ENCODE peak calls at places on chromosomes 2 and 18, in five cellular contexts. One of them, this sample, is unnamed.

GRCh38 chr18:46542545-46542944 is 114.5 kb downstream of the LOXHD1 start:
- DNase-seq in hepatic stellate cell: no peak
- DNase-seq in pons: no peak
- DNase-seq in nephron progenitor cell: peak; percentile 25
- DNase-seq in CD4-positive, alpha-beta memory T cell: no peak
- DNase-seq in this sample: no peak

GRCh38 chr2:95231723-95232122 is 24.4 kb downstream of the ZNF892 start:
- DNase-seq in pons: peak; percentile 71
- DNase-seq in CD4-positive, alpha-beta memory T cell: no peak
- DNase-seq in hepatic stellate cell: peak; percentile 19
- DNase-seq in nephron progenitor cell: peak; percentile 74
- DNase-seq in this sample: peak; percentile 71

GRCh38 chr2:36568533-36569246 is 29.3 kb downstream of the FEZ2 start:
- DNase-seq in pons: peak; percentile 26
- DNase-seq in CD4-positive, alpha-beta memory T cell: no peak
- DNase-seq in nephron progenitor cell: no peak
- DNase-seq in hepatic stellate cell: peak; percentile 12
- DNase-seq in this sample: no peak

GRCh38 chr2:27765621-27766286 is 5.8 kb upstream of the MRPL33 start:
- DNase-seq in CD4-positive, alpha-beta memory T cell: peak; percentile 50
- DNase-seq in nephron progenitor cell: no peak
- DNase-seq in pons: no peak
- DNase-seq in hepatic stellate cell: peak; percentile 51
- DNase-seq in this sample: peak; percentile 55

GRCh38 chr2:160257015-160257741 is 57.1 kb upstream of the ITGB6 start:
- DNase-seq in pons: no peak
- DNase-seq in nephron progenitor cell: no peak
- DNase-seq in CD4-positive, alpha-beta memory T cell: no peak
- DNase-seq in hepatic stellate cell: no peak
- DNase-seq in this sample: no peak

GRCh38 chr2:44009136-44009744 is 13.5 kb upstream of the LRPPRC start:
- DNase-seq in pons: no peak
- DNase-seq in CD4-positive, alpha-beta memory T cell: no peak
- DNase-seq in nephron progenitor cell: no peak
- DNase-seq in hepatic stellate cell: no peak
- DNase-seq in this sample: peak; percentile 26

GRCh38 chr2:203783496-203784203 is 77.2 kb downstream of the CD28 start:
- DNase-seq in nephron progenitor cell: no peak
- DNase-seq in CD4-positive, alpha-beta memory T cell: no peak
- DNase-seq in pons: no peak
- DNase-seq in hepatic stellate cell: peak; percentile 59
- DNase-seq in this sample: no peak

GRCh38 chr2:145543155-145543554 is 1023.2 kb upstream of the ZEB2 start:
- DNase-seq in nephron progenitor cell: no peak
- DNase-seq in CD4-positive, alpha-beta memory T cell: no peak
- DNase-seq in hepatic stellate cell: no peak
- DNase-seq in pons: no peak
- DNase-seq in this sample: no peak

GRCh38 chr2:23624378-23624777 is 239.4 kb downstream of the KLHL29 start:
- DNase-seq in nephron progenitor cell: no peak
- DNase-seq in CD4-positive, alpha-beta memory T cell: no peak
- DNase-seq in pons: no peak
- DNase-seq in hepatic stellate cell: no peak
- DNase-seq in this sample: no peak

GRCh38 chr2:220334210-220334609 is 706.8 kb downstream of the SLC4A3 start:
- DNase-seq in hepatic stellate cell: no peak
- DNase-seq in pons: no peak
- DNase-seq in CD4-positive, alpha-beta memory T cell: no peak
- DNase-seq in nephron progenitor cell: no peak
- DNase-seq in this sample: no peak

GRCh38 chr2:130261970-130262760 is 63.9 kb upstream of the TUBA3E start:
- DNase-seq in pons: no peak
- DNase-seq in hepatic stellate cell: no peak
- DNase-seq in CD4-positive, alpha-beta memory T cell: no peak
- DNase-seq in nephron progenitor cell: no peak
- DNase-seq in this sample: peak; percentile 72

GRCh38 chr2:72674982-72675915 is 150.6 kb downstream of the EXOC6B start:
- DNase-seq in hepatic stellate cell: no peak
- DNase-seq in pons: no peak
- DNase-seq in CD4-positive, alpha-beta memory T cell: no peak
- DNase-seq in nephron progenitor cell: no peak
- DNase-seq in this sample: no peak

GRCh38 chr2:67974564-67975430 is 88.0 kb downstream of the C1D start:
- DNase-seq in CD4-positive, alpha-beta memory T cell: no peak
- DNase-seq in pons: peak; percentile 84
- DNase-seq in nephron progenitor cell: no peak
- DNase-seq in hepatic stellate cell: no peak
- DNase-seq in this sample: no peak

GRCh38 chr18:22847392-22847791 is 85.7 kb upstream of the RBBP8 start:
- DNase-seq in hepatic stellate cell: peak; percentile 13
- DNase-seq in nephron progenitor cell: no peak
- DNase-seq in CD4-positive, alpha-beta memory T cell: no peak
- DNase-seq in pons: no peak
- DNase-seq in this sample: no peak

GRCh38 chr2:60806988-60807681 is 51.1 kb downstream of the PAPOLG start:
- DNase-seq in CD4-positive, alpha-beta memory T cell: peak; percentile 47
- DNase-seq in pons: no peak
- DNase-seq in nephron progenitor cell: peak; percentile 45
- DNase-seq in hepatic stellate cell: peak; percentile 47
- DNase-seq in this sample: peak; percentile 46

GRCh38 chr18:39448942-39449341 is 1883.3 kb upstream of the CELF4 start:
- DNase-seq in hepatic stellate cell: no peak
- DNase-seq in pons: no peak
- DNase-seq in nephron progenitor cell: no peak
- DNase-seq in CD4-positive, alpha-beta memory T cell: no peak
- DNase-seq in this sample: no peak

GRCh38 chr2:54808642-54809041 is 85.2 kb downstream of the EML6 start:
- DNase-seq in hepatic stellate cell: no peak
- DNase-seq in nephron progenitor cell: no peak
- DNase-seq in CD4-positive, alpha-beta memory T cell: no peak
- DNase-seq in pons: no peak
- DNase-seq in this sample: no peak

GRCh38 chr18:68564348-68564747 is 150.6 kb downstream of the TMX3 start:
- DNase-seq in hepatic stellate cell: no peak
- DNase-seq in nephron progenitor cell: no peak
- DNase-seq in CD4-positive, alpha-beta memory T cell: no peak
- DNase-seq in pons: no peak
- DNase-seq in this sample: no peak

GRCh38 chr18:55509631-55510372 is 78.2 kb downstream of the TCF4 start:
- DNase-seq in hepatic stellate cell: peak; percentile 63
- DNase-seq in CD4-positive, alpha-beta memory T cell: no peak
- DNase-seq in pons: no peak
- DNase-seq in nephron progenitor cell: no peak
- DNase-seq in this sample: no peak

GRCh38 chr18:335741-336140 is 67.9 kb upstream of the THOC1 start:
- DNase-seq in nephron progenitor cell: no peak
- DNase-seq in CD4-positive, alpha-beta memory T cell: no peak
- DNase-seq in hepatic stellate cell: no peak
- DNase-seq in pons: no peak
- DNase-seq in this sample: no peak

GRCh38 chr18:36942264-36942663 is 113.3 kb downstream of the KIAA1328 start:
- DNase-seq in hepatic stellate cell: peak; percentile 12
- DNase-seq in CD4-positive, alpha-beta memory T cell: peak; percentile 6
- DNase-seq in pons: no peak
- DNase-seq in nephron progenitor cell: peak; percentile 11
- DNase-seq in this sample: peak; percentile 22

GRCh38 chr2:240959214-240959940 is 39.0 kb upstream of the SNED1 start:
- DNase-seq in pons: no peak
- DNase-seq in nephron progenitor cell: no peak
- DNase-seq in CD4-positive, alpha-beta memory T cell: no peak
- DNase-seq in hepatic stellate cell: no peak
- DNase-seq in this sample: no peak

GRCh38 chr2:193837368-193837767 is 1642.6 kb upstream of the TMEFF2 start:
- DNase-seq in CD4-positive, alpha-beta memory T cell: no peak
- DNase-seq in hepatic stellate cell: no peak
- DNase-seq in pons: no peak
- DNase-seq in nephron progenitor cell: no peak
- DNase-seq in this sample: no peak

GRCh38 chr2:133821107-133821760 is 253.0 kb upstream of the NCKAP5 start:
- DNase-seq in nephron progenitor cell: no peak
- DNase-seq in hepatic stellate cell: peak; percentile 60
- DNase-seq in pons: no peak
- DNase-seq in CD4-positive, alpha-beta memory T cell: no peak
- DNase-seq in this sample: no peak

GRCh38 chr18:64119916-64120315 is 29.0 kb downstream of the LINC00305 start:
- DNase-seq in nephron progenitor cell: no peak
- DNase-seq in CD4-positive, alpha-beta memory T cell: no peak
- DNase-seq in pons: no peak
- DNase-seq in hepatic stellate cell: no peak
- DNase-seq in this sample: no peak

GRCh38 chr2:100292022-100292580 is 30.2 kb downstream of the LONRF2 start:
- DNase-seq in CD4-positive, alpha-beta memory T cell: no peak
- DNase-seq in nephron progenitor cell: no peak
- DNase-seq in hepatic stellate cell: peak; percentile 63
- DNase-seq in pons: peak; percentile 39
- DNase-seq in this sample: peak; percentile 54

GRCh38 chr2:224983719-224984388 is 58.4 kb downstream of the DOCK10 start:
- DNase-seq in nephron progenitor cell: no peak
- DNase-seq in pons: peak; percentile 60
- DNase-seq in hepatic stellate cell: no peak
- DNase-seq in CD4-positive, alpha-beta memory T cell: no peak
- DNase-seq in this sample: peak; percentile 72

GRCh38 chr2:217853301-217853881 is 149.4 kb downstream of the TNS1 start:
- DNase-seq in hepatic stellate cell: peak; percentile 62
- DNase-seq in CD4-positive, alpha-beta memory T cell: no peak
- DNase-seq in nephron progenitor cell: no peak
- DNase-seq in pons: peak; percentile 49
- DNase-seq in this sample: no peak

GRCh38 chr2:43067254-43068052 is 159.0 kb downstream of the ZFP36L2 start:
- DNase-seq in nephron progenitor cell: no peak
- DNase-seq in pons: no peak
- DNase-seq in hepatic stellate cell: no peak
- DNase-seq in CD4-positive, alpha-beta memory T cell: no peak
- DNase-seq in this sample: peak; percentile 35

GRCh38 chr2:28656937-28657615 is 94.6 kb upstream of the PPP1CB start:
- DNase-seq in hepatic stellate cell: no peak
- DNase-seq in CD4-positive, alpha-beta memory T cell: no peak
- DNase-seq in pons: no peak
- DNase-seq in nephron progenitor cell: no peak
- DNase-seq in this sample: no peak

GRCh38 chr2:241636182-241636982 is 576 bp downstream of the THAP4 start:
- DNase-seq in hepatic stellate cell: peak; percentile 61
- DNase-seq in pons: no peak
- DNase-seq in nephron progenitor cell: peak; percentile 70
- DNase-seq in CD4-positive, alpha-beta memory T cell: peak; percentile 24
- DNase-seq in this sample: peak; percentile 30

GRCh38 chr2:125456851-125457250 is 1199.1 kb upstream of the GYPC start:
- DNase-seq in hepatic stellate cell: no peak
- DNase-seq in CD4-positive, alpha-beta memory T cell: no peak
- DNase-seq in pons: peak; percentile 5
- DNase-seq in nephron progenitor cell: no peak
- DNase-seq in this sample: no peak

GRCh38 chr18:78878335-78878734 is 101.3 kb upstream of the SALL3 start:
- DNase-seq in pons: no peak
- DNase-seq in nephron progenitor cell: no peak
- DNase-seq in CD4-positive, alpha-beta memory T cell: no peak
- DNase-seq in hepatic stellate cell: no peak
- DNase-seq in this sample: no peak

GRCh38 chr18:13831864-13832508 is 8.0 kb downstream of the MC5R start:
- DNase-seq in pons: no peak
- DNase-seq in CD4-positive, alpha-beta memory T cell: no peak
- DNase-seq in hepatic stellate cell: no peak
- DNase-seq in nephron progenitor cell: no peak
- DNase-seq in this sample: no peak

GRCh38 chr2:201858781-201859180 is 52.4 kb downstream of the CDK15 start:
- DNase-seq in pons: no peak
- DNase-seq in hepatic stellate cell: no peak
- DNase-seq in nephron progenitor cell: peak; percentile 82
- DNase-seq in CD4-positive, alpha-beta memory T cell: no peak
- DNase-seq in this sample: no peak

GRCh38 chr2:85501244-85501643 is 37.7 kb upstream of the MAT2A start:
- DNase-seq in pons: no peak
- DNase-seq in hepatic stellate cell: no peak
- DNase-seq in nephron progenitor cell: no peak
- DNase-seq in CD4-positive, alpha-beta memory T cell: no peak
- DNase-seq in this sample: no peak

This sample was measured in SK-N-DZ.